ENCODE peak calls at places on chromosomes 1 and 21, in seven cellular contexts. I is uterus, Y is aorta, E is GM23338, N is ovary, M is heart right ventricle, Z is spleen. K is an unnamed sample. For H3K27me3, the result is how much of the 10 kb centered on the place peaks cover.

GRCh38 chr1:236568285-236568894 is 35.9 kb downstream of the HEATR1 start:
- DNase-seq in I (no peak), Y (no peak), E (no peak), N (no peak), M (no peak), Z (no peak), K (no peak)

GRCh38 chr1:54142146-54142900 is 10.5 kb downstream of the CDCP2 start:
- DNase-seq in I (no peak), Y (no peak), E (no peak), N (no peak), M (no peak), Z (no peak), K (no peak)

GRCh38 chr21:36164427-36164784 is 7.8 kb downstream of the DOP1B start:
- DNase-seq in I (no peak), Y (no peak), E (no peak), N (no peak), M (no peak), Z (no peak), K (no peak)

GRCh38 chr1:168104535-168104934 is 32.2 kb downstream of the GPR161 start:
- DNase-seq in I (no peak), Y (no peak), E (no peak), N (no peak), M (no peak), Z (no peak), K (no peak)

GRCh38 chr1:151494741-151495281 is 16.4 kb upstream of the CGN start:
- DNase-seq in I (no peak), Y (no peak), E (no peak), N (no peak), M (no peak), Z (no peak), K (no peak)

GRCh38 chr21:46008893-46009635 is 27.5 kb downstream of the COL6A1 start:
- DNase-seq in I (no peak), Y (no peak), E (no peak), N (no peak), M (no peak), Z (peak), K (no peak)

GRCh38 chr1:165376041-165376810 is 19.7 kb upstream of the LMX1A start:
- DNase-seq in I (peak), Y (peak), E (peak), N (peak), M (peak), Z (peak), K (peak)

GRCh38 chr1:209653915-209654351 is 1.7 kb upstream of the LAMB3 start:
- DNase-seq in I (no peak), Y (no peak), E (no peak), N (no peak), M (no peak), Z (no peak), K (no peak)

GRCh38 chr21:41736423-41736822 is 30.4 kb downstream of the RIPK4 start:
- DNase-seq in I (no peak), Y (peak), E (no peak), N (no peak), M (no peak), Z (no peak), K (no peak)

GRCh38 chr1:85274969-85275453 is 1.4 kb downstream of the BCL10 start:
- DNase-seq in I (no peak), Y (no peak), E (no peak), N (no peak), M (no peak), Z (no peak), K (no peak)

GRCh38 chr1:94832446-94832845 is 12.3 kb downstream of the SLC44A3 start:
- DNase-seq in I (no peak), Y (no peak), E (no peak), N (no peak), M (no peak), Z (no peak), K (no peak)

GRCh38 chr1:204134103-204134502 is 17.7 kb downstream of the ETNK2 start:
- DNase-seq in I (no peak), Y (no peak), E (no peak), N (no peak), M (no peak), Z (no peak), K (no peak)

GRCh38 chr1:191572479-191572878 is 585.8 kb upstream of the RGS18 start:
- DNase-seq in I (no peak), Y (no peak), E (no peak), N (no peak), M (no peak), Z (no peak), K (no peak)

GRCh38 chr21:42518216-42518615 is 4.6 kb downstream of the SLC37A1 start:
- DNase-seq in I (no peak), Y (no peak), E (no peak), N (no peak), M (no peak), Z (no peak), K (no peak)

GRCh38 chr1:25649505-25650218 is 33.1 kb downstream of the MAN1C1 start:
- DNase-seq in I (peak), Y (no peak), E (no peak), N (peak), M (no peak), Z (no peak), K (no peak)

GRCh38 chr1:12424150-12424549 is 193.9 kb downstream of the DHRS3 start:
- DNase-seq in I (no peak), Y (no peak), E (no peak), N (no peak), M (no peak), Z (no peak), K (no peak)

GRCh38 chr1:209220048-209220524 is 363.4 kb upstream of the CAMK1G start:
- DNase-seq in I (no peak), Y (no peak), E (no peak), N (no peak), M (no peak), Z (no peak), K (peak)

GRCh38 chr1:39642796-39643195 is 3.4 kb upstream of the HEYL start:
- DNase-seq in I (peak), Y (peak), E (no peak), N (no peak), M (no peak), Z (no peak), K (no peak)

DNA sequence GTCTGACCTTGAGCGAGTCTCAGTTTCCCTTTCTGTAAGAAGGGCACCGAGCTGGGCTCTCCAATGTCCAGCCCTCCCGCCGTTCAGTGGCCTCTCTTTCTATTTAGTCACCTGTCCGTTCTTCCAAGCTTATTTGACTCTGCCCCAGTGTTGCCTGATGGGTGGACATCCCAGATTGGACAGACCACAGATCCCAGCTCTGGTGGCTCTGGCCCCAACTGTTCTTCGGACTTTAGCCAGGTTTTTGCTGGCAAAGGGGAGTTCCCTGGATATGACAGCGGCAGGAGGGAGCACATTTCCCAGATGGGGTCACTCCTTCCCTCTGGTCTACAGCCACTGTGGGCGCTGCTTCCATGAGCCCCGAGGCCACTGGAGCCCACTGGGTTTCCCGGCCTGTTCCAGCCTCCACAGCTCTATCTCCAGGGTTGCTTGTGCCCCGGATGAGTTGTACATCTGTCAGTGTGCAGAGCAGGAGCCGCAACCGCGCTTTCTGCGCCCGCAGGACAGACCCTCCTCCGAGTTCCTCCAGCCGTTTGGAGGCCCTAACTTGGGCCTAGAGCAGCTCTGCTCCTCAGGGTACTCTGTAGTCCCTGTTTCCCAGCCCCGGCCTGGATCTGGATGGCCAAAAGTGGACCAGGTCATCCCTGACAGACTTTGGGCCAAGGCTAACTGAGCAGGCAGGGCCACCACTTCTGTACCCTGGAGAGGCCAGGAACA is 3.8 kb downstream of the DMBX1 start:
- DNase-seq in I (no peak), Y (no peak), E (no peak), N (no peak), M (no peak), Z (peak), K (no peak)
- H3K27me3 ChIP-seq in I (half or more), Y (under half), E (half or more), N (under half), M (half or more), Z (half or more), K (half or more)

DNA sequence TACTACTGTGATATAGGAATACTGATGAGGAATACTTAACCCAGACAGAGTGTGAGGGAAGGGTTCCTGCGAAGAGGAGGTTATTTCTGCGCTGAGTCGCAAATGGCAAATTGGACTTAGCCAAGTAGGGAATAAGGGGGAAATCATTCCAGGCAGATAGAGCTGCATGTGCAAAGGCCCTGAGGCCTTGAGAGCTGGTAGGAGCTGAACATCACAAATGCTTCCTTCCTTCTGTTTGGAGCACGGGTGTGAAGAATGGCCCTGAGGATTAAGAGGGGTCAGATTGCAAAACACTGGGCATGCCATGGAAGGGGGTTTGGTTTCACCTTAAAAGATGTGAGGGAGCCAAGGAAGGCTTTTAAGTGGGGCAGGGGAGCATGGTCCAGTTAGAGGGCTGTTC is 12.4 kb downstream of the IER5 start:
- DNase-seq in I (no peak), Y (no peak), E (no peak), N (no peak), M (no peak), Z (no peak), K (no peak)
- H3K27me3 ChIP-seq in I (under half), Y (under half), E (half or more), N (under half), M (under half), Z (under half), K (under half)

DNA sequence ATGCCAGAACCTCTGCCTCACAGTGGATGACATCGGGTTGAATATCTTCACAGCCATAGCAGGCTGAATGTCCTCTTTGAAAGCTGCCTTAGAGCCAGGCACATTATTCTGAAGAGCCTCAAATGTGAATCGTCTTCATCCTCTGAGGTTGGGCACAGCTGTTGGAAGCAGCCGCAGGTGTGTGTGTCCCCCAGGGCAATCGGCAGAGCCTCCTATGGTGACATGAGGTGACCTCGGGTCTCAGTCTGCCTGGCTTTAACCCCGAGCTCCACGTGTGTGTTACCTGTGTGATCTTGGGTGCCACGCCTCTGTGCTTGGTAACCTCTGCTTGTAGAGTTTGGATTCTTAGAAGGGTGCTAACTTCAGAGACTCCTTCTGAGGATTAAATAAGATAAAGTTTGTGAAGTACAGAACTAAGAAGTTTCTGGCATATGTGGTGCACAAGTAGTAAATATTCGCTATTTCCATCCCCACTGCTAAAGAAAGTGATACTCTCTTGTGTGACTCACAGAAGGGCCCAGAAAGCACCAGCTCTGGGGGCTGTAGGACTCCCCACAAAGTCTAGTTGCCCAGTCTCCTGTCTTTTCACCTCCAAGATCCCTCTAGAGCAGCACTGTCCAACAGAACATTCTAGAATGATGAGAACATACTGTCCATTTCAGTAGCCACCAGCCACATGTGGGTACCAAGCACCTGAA is 500.9 kb downstream of the NPHP4 start:
- DNase-seq in I (no peak), Y (peak), E (no peak), N (no peak), M (no peak), Z (peak), K (no peak)
- H3K27me3 ChIP-seq in I (under half), Y (under half), E (under half), N (under half), M (under half), Z (under half), K (under half)

DNA sequence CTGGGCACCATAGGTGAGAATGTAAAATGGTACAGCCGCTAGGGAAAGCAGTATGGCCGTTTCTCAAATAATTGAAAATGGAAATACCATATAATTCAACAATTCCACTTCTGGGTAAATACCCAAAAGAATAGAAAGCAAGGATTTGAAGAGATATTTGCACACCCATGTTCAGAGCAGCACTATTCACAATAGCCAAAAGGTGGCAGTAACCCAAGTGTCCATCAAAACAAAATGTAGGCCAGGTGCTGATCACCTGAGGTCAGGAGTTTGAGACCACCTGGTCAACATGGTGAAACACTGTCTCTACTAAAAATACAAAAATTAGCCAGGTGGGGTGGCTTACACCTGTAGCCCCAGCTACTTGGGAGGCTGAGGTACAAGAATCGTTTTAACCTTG is 62.1 kb downstream of the OLIG1 start:
- DNase-seq in I (no peak), Y (peak), E (no peak), N (no peak), M (no peak), Z (no peak), K (no peak)
- H3K27me3 ChIP-seq in I (under half), Y (under half), E (under half), N (under half), M (under half), Z (under half), K (under half)

GRCh38 chr1:217140041-217140901 is 417.0 kb upstream of the ESRRG start:
- DNase-seq in I (no peak), Y (no peak), E (peak), N (no peak), M (peak), Z (no peak), K (no peak)
- H3K27me3 ChIP-seq in I (under half), Y (under half), E (half or more), N (under half), M (half or more), Z (half or more), K (under half)

GRCh38 chr1:22637952-22638445 is 1.6 kb downstream of the C1QA start:
- DNase-seq in I (no peak), Y (no peak), E (no peak), N (no peak), M (no peak), Z (no peak), K (no peak)

GRCh38 chr1:22638476-22639234 is 2.2 kb downstream of the C1QA start:
- DNase-seq in I (no peak), Y (no peak), E (peak), N (no peak), M (no peak), Z (no peak), K (no peak)

GRCh38 chr1:22635436-22635835 is 992 bp upstream of the C1QA start:
- DNase-seq in I (no peak), Y (no peak), E (no peak), N (no peak), M (peak), Z (no peak), K (no peak)

GRCh38 chr1:22636369-22636768 is at the start of gene C1QA:
- DNase-seq in I (no peak), Y (no peak), E (no peak), N (no peak), M (peak), Z (peak), K (no peak)

GRCh38 chr1:22636927-22637326 is 499 bp downstream of the C1QA start:
- DNase-seq in I (no peak), Y (no peak), E (no peak), N (no peak), M (no peak), Z (no peak), K (no peak)
- H3K27me3 ChIP-seq in I (under half), Y (under half), E (under half), N (under half), M (under half), Z (under half), K (under half)

GRCh38 chr1:162719678-162720077 is 70.8 kb upstream of the HSD17B7 start:
- DNase-seq in I (no peak), Y (no peak), E (no peak), N (no peak), M (no peak), Z (no peak), K (no peak)
- H3K27me3 ChIP-seq in I (under half), Y (under half), E (under half), N (under half), M (under half), Z (under half), K (under half)

GRCh38 chr1:17045623-17046022 is 8.2 kb downstream of the SDHB start:
- DNase-seq in I (no peak), Y (no peak), E (no peak), N (no peak), M (no peak), Z (no peak), K (peak)
- H3K27me3 ChIP-seq in I (under half), Y (under half), E (under half), N (under half), M (under half), Z (under half), K (under half)

DNA sequence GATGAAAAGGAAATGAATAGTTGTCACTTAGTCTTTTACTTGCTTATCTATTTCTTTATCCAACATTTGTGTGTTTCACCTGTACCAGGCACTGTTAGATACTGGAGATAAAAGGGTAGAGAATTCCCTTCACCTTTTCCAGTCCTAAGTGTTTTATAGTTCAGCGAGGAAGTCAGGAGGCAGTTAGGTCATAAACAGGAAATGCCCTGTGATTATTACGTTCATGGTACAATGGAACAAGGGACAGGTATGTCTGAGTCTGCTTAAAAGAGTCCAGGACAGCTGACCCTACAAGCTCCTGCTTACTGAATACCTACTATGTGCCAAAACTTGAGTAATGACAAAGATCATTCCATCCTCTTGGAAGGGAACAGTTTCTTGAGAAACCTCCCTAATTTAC is 77.8 kb downstream of the TNR start:
- DNase-seq in I (no peak), Y (no peak), E (no peak), N (no peak), M (no peak), Z (no peak), K (no peak)
- H3K27me3 ChIP-seq in I (under half), Y (under half), E (under half), N (under half), M (under half), Z (under half), K (under half)

K was measured in dorsolateral prefrontal cortex.